ENCODE peak calls at places on chromosomes 3 and 15, in nine cellular contexts. U is upper lobe of right lung, B is lower leg skin, R is tibial nerve, X is psoas muscle, V is GM06990, M is A549, T is aorta, W is heart left ventricle. G is an unnamed sample.
A peak's percentile ranks its signal among the peaks of the same experiment; 100 is the strongest.

GRCh38 chr3:147960791-147961190 is 551.6 kb downstream of the ZIC1 start:
- DNase-seq in X (no peak), T (no peak), V (no peak), R (no peak), W (no peak), U (no peak), B (no peak), M (no peak), G (no peak)

GRCh38 chr3:117706037-117706436 is 996.5 kb downstream of the TUSC7 start:
- DNase-seq in V (no peak), B (no peak), W (no peak), T (no peak), M (no peak), X (no peak), U (no peak), R (no peak), G (no peak)

GRCh38 chr3:127214990-127215389 is 22.1 kb downstream of the PRR23E start:
- DNase-seq in T (no peak), R (no peak), M (no peak), V (no peak), W (no peak), U (no peak), B (no peak), X (no peak), G (no peak)

GRCh38 chr3:40737343-40737742 is 212.6 kb downstream of the ZNF621 start:
- DNase-seq in M (no peak), X (no peak), R (no peak), B (no peak), V (no peak), T (no peak), W (no peak), U (no peak), G (no peak)

GRCh38 chr3:94301346-94301745 is 238.5 kb downstream of the NSUN3 start:
- DNase-seq in B (no peak), X (no peak), R (no peak), W (no peak), V (no peak), M (no peak), T (no peak), U (no peak), G (no peak)

GRCh38 chr3:132593950-132594328 is 3.1 kb upstream of the ACKR4 start:
- DNase-seq in X (no peak), R (no peak), W (no peak), V (no peak), B (no peak), U (no peak), T (no peak), M (no peak), G (no peak)

GRCh38 chr15:57138260-57138895 is 219.9 kb downstream of the TCF12 start:
- DNase-seq in T (no peak), M (peak; percentile 63), R (peak; percentile 41), V (no peak), B (no peak), X (no peak), U (no peak), W (no peak), G (no peak)

GRCh38 chr3:12194669-12195161 is 36.0 kb upstream of the TIMP4 start:
- DNase-seq in V (peak; percentile 75), W (no peak), R (no peak), M (peak; percentile 73), B (no peak), X (no peak), T (no peak), U (no peak), G (no peak)

GRCh38 chr3:47503033-47503432 is 10.5 kb downstream of the ELP6 start:
- DNase-seq in M (no peak), W (no peak), T (no peak), B (no peak), R (no peak), U (no peak), V (no peak), X (no peak), G (no peak)

GRCh38 chr15:85475317-85475701 is 94.9 kb downstream of the AKAP13 start:
- DNase-seq in U (no peak), R (no peak), M (no peak), W (no peak), X (no peak), B (no peak), V (peak; percentile 49), T (no peak), G (no peak)

GRCh38 chr3:164912916-164913315 is 165.4 kb downstream of the SI start:
- DNase-seq in T (no peak), X (no peak), B (no peak), R (no peak), V (no peak), W (no peak), U (no peak), M (no peak), G (no peak)

GRCh38 chr3:42906085-42906904 is at the start of gene ZNF662:
- DNase-seq in X (peak; percentile 65), V (no peak), W (peak; percentile 64), M (no peak), R (peak; percentile 27), B (no peak), U (peak; percentile 81), T (peak; percentile 67), G (peak; percentile 40)

GRCh38 chr3:110526732-110527727 is 544.6 kb upstream of the NECTIN3 start:
- DNase-seq in B (no peak), M (peak; percentile 10), X (no peak), W (no peak), R (no peak), U (no peak), V (no peak), T (no peak), G (no peak)
- H3K4me3 ChIP-seq in B (no peak overlapping the region), M (no peak overlapping the region), X (no peak overlapping the region), W (no peak overlapping the region), R (no peak overlapping the region), U (no peak overlapping the region), V (no peak overlapping the region), T (no peak overlapping the region), G (no peak overlapping the region)

DNA sequence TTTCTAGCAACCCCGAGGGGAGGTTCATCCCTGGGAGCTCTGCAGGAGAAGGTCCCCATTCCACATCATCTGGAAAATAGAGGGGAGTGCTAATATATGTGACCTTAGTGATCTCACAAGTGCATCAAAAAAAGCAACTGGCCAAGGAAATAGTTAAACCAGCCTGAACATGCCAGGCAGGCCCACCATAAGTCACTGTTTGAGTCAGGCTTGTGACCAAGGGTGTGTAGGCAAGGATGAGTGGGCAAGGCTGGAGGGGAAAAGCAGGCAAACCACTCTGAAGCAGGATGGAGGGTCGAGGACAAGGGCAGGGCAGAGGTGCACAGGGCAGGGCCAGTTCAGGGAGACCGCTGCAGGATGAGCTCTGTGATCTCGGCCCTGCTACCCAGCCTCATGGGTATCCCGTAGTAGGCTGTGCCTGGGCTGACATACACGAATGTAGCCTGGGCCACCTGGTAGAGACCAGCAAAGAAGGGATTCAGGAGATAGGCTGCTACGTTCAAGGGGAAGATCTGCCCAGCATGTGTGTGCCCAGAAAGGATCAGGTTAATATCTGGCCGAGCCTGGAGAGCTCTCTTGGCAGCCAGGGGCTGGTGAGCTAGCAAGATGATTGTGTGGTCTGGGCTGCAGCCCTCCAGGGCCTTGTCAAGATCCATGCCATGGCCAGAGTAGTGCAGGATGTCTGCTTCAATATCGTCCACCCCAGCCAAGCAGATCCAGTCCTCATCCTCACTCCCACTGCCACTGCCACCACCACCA is 4.3 kb downstream of the GLB1 start:
- DNase-seq in X (no peak), T (no peak), R (no peak), B (no peak), W (peak; percentile 39), U (no peak), M (no peak), V (no peak), G (no peak)
- H3K4me3 ChIP-seq in X (no peak overlapping the region), T (no peak overlapping the region), R (no peak overlapping the region), B (no peak overlapping the region), W (no peak overlapping the region), U (no peak overlapping the region), M (no peak overlapping the region), V (no peak overlapping the region), G (no peak overlapping the region)

DNA sequence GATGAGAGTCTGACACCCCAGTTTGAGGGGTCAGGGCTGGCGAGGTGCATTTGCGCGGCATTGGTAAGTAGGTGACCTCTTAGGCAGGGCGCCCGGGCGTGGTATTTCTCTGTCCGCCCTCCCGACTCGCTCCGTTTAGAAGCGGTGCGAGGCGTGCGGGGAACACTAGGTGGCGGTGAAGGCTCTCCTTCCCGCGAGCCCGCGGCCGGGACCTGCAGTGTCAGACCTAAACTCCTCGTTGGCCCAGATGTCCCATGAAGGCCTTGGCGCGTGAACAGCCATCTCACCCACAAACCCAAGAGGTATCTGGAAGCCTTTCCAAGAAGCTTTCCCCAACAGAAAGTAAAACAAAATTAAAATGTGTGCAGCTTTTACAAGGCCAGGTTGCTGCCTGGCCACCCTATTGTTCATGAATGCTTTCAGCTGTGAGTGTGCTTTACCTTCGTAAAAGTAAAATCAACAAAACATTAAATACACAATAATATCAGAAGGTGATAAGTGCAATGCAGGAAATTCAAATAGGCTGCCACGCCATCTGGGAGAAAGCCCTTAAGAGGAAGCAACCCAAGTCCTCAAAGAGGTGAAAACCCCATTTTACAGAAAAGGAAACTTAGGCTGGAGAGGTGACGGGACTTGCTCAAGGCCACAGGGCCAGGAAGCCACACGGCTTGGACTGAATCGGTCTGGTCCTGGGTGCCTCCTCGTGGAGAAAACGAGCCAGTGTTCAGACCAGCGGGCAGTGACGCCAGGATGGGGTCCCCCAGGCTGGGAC is 120.3 kb downstream of the ETFA start:
- DNase-seq in R (peak; percentile 68), V (peak; percentile 82), X (peak; percentile 84), B (peak; percentile 69), T (peak; percentile 83), W (peak; percentile 83), U (peak; percentile 89), M (peak; percentile 98), G (peak; percentile 76)
- H3K4me3 ChIP-seq in R (no peak overlapping the region), V (peak overlapping the region; percentile 1), X (no peak overlapping the region), B (no peak overlapping the region), T (no peak overlapping the region), W (no peak overlapping the region), U (peak overlapping the region; percentile 13), M (peak overlapping the region; percentile 18), G (no peak overlapping the region)

GRCh38 chr15:90953947-90954711 is 555 bp upstream of the RCCD1 start:
- DNase-seq in W (no peak), U (no peak), V (no peak), B (no peak), R (no peak), X (no peak), M (no peak), T (no peak), G (no peak)

GRCh38 chr15:90957105-90957790 is 2.6 kb downstream of the RCCD1 start:
- DNase-seq in U (no peak), M (no peak), R (no peak), V (no peak), X (no peak), T (no peak), B (no peak), W (no peak), G (no peak)

GRCh38 chr15:90956551-90957104 is 1.9 kb downstream of the RCCD1 start:
- DNase-seq in B (peak; percentile 49), T (peak; percentile 76), V (peak; percentile 90), M (peak; percentile 97), X (peak; percentile 81), W (peak; percentile 80), R (peak; percentile 76), U (peak; percentile 89), G (peak; percentile 93)

GRCh38 chr15:90954712-90955671 is at the start of gene RCCD1:
- DNase-seq in B (peak; percentile 96), R (peak; percentile 92), M (peak; percentile 100), T (peak; percentile 98), U (peak; percentile 98), X (peak; percentile 97), V (peak; percentile 94), W (peak; percentile 97), G (peak; percentile 96)

DNA sequence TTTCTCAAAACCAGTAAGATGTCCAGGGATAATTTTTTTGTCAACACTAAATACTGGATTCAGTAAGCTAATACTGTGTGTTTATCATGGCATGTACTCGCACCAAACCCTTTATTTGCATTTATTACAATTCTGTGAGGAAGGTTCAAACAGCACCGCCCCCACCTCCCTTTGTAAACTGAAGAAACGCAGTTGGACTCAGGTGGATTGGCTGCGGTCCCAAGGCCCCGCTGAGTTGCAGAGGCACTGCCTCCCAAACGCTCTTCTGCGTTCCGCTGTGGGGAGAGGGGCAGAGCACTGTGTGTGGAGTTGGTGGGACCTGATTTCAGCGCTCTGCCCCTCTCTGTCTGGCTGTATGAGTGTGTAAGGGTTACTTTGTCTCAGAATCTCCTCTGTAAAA is 1.2 kb downstream of the RCCD1 start:
- DNase-seq in M (no peak), X (no peak), T (no peak), R (no peak), B (no peak), U (no peak), W (no peak), V (peak; percentile 46), G (no peak)
- H3K4me3 ChIP-seq in M (peak overlapping the region; percentile 83), X (no peak overlapping the region), T (no peak overlapping the region), R (no peak overlapping the region), B (no peak overlapping the region), U (no peak overlapping the region), W (no peak overlapping the region), V (peak overlapping the region; percentile 75), G (peak overlapping the region; percentile 67)